ENCODE peak calls at places on chromosomes 4 and X, in six cellular contexts. One of them, this sample, is unnamed.

GRCh38 chr4:59855630-59856352 is 1344.3 kb upstream of the ADGRL3 start:
- DNase-seq in fibroblast of lung: no peak
- DNase-seq in RWPE1: no peak
- DNase-seq in nephron progenitor cell: no peak
- DNase-seq in suprapubic skin: no peak
- DNase-seq in neural progenitor cell: no peak
- DNase-seq in this sample: no peak

GRCh38 chrX:110941906-110942305 is 146.3 kb upstream of the CHRDL1 start:
- DNase-seq in fibroblast of lung: no peak
- DNase-seq in RWPE1: no peak
- DNase-seq in nephron progenitor cell: no peak
- DNase-seq in suprapubic skin: no peak
- DNase-seq in neural progenitor cell: no peak
- DNase-seq in this sample: no peak

GRCh38 chr4:79528241-79528706 is 120.2 kb upstream of the GK2 start:
- DNase-seq in fibroblast of lung: peak; percentile 61
- DNase-seq in RWPE1: peak; percentile 0
- DNase-seq in nephron progenitor cell: no peak
- DNase-seq in suprapubic skin: no peak
- DNase-seq in neural progenitor cell: no peak
- DNase-seq in this sample: no peak

GRCh38 chr4:88672987-88673386 is 24.6 kb downstream of the NAP1L5 start:
- DNase-seq in fibroblast of lung: peak; percentile 30
- DNase-seq in RWPE1: no peak
- DNase-seq in nephron progenitor cell: peak; percentile 35
- DNase-seq in suprapubic skin: no peak
- DNase-seq in neural progenitor cell: peak; percentile 54
- DNase-seq in this sample: no peak

GRCh38 chrX:2811271-2811670 is 17.5 kb upstream of the GYG2 start:
- DNase-seq in fibroblast of lung: no peak
- DNase-seq in RWPE1: no peak
- DNase-seq in nephron progenitor cell: no peak
- DNase-seq in suprapubic skin: peak; percentile 5
- DNase-seq in neural progenitor cell: no peak
- DNase-seq in this sample: no peak

GRCh38 chrX:153981771-153982533 is 9.4 kb downstream of the TMEM187 start:
- DNase-seq in fibroblast of lung: no peak
- DNase-seq in RWPE1: no peak
- DNase-seq in nephron progenitor cell: no peak
- DNase-seq in suprapubic skin: peak; percentile 66
- DNase-seq in neural progenitor cell: no peak
- DNase-seq in this sample: no peak

GRCh38 chrX:134725103-134725690 is 66.9 kb upstream of the PLAC1 start:
- DNase-seq in fibroblast of lung: no peak
- DNase-seq in RWPE1: no peak
- DNase-seq in nephron progenitor cell: no peak
- DNase-seq in suprapubic skin: no peak
- DNase-seq in neural progenitor cell: no peak
- DNase-seq in this sample: no peak

GRCh38 chr4:38313175-38313574 is 350.8 kb upstream of the KLF3 start:
- DNase-seq in fibroblast of lung: no peak
- DNase-seq in RWPE1: no peak
- DNase-seq in nephron progenitor cell: no peak
- DNase-seq in suprapubic skin: no peak
- DNase-seq in neural progenitor cell: no peak
- DNase-seq in this sample: no peak

GRCh38 chr4:181968371-181968770 is 274.8 kb upstream of the TENM3 start:
- DNase-seq in fibroblast of lung: peak; percentile 94
- DNase-seq in RWPE1: peak; percentile 4
- DNase-seq in nephron progenitor cell: no peak
- DNase-seq in suprapubic skin: no peak
- DNase-seq in neural progenitor cell: no peak
- DNase-seq in this sample: no peak

GRCh38 chrX:15418041-15418706 is 34.0 kb upstream of the VEGFD start:
- DNase-seq in fibroblast of lung: peak; percentile 81
- DNase-seq in RWPE1: no peak
- DNase-seq in nephron progenitor cell: no peak
- DNase-seq in suprapubic skin: no peak
- DNase-seq in neural progenitor cell: no peak
- DNase-seq in this sample: no peak

GRCh38 chr4:93103042-93103441 is 725.5 kb upstream of the ATOH1 start:
- DNase-seq in fibroblast of lung: no peak
- DNase-seq in RWPE1: no peak
- DNase-seq in nephron progenitor cell: no peak
- DNase-seq in suprapubic skin: no peak
- DNase-seq in neural progenitor cell: no peak
- DNase-seq in this sample: no peak

GRCh38 chr4:97123573-97123972 is 1019.7 kb downstream of the STPG2 start:
- DNase-seq in fibroblast of lung: no peak
- DNase-seq in RWPE1: no peak
- DNase-seq in nephron progenitor cell: no peak
- DNase-seq in suprapubic skin: no peak
- DNase-seq in neural progenitor cell: no peak
- DNase-seq in this sample: no peak

GRCh38 chrX:78673256-78673655 is 14.1 kb upstream of the RTL3 start:
- DNase-seq in fibroblast of lung: no peak
- DNase-seq in RWPE1: no peak
- DNase-seq in nephron progenitor cell: no peak
- DNase-seq in suprapubic skin: no peak
- DNase-seq in neural progenitor cell: no peak
- DNase-seq in this sample: no peak

GRCh38 chr4:177177446-177178160 is 132.1 kb upstream of the NEIL3 start:
- DNase-seq in fibroblast of lung: peak; percentile 60
- DNase-seq in RWPE1: no peak
- DNase-seq in nephron progenitor cell: no peak
- DNase-seq in suprapubic skin: no peak
- DNase-seq in neural progenitor cell: no peak
- DNase-seq in this sample: no peak

GRCh38 chrX:134603806-134604700 is 54.2 kb downstream of the PLAC1 start:
- DNase-seq in fibroblast of lung: peak; percentile 86
- DNase-seq in RWPE1: peak; percentile 70
- DNase-seq in nephron progenitor cell: no peak
- DNase-seq in suprapubic skin: no peak
- DNase-seq in neural progenitor cell: no peak
- DNase-seq in this sample: no peak

GRCh38 chr4:91471280-91471679 is 832.5 kb upstream of the GRID2 start:
- DNase-seq in fibroblast of lung: no peak
- DNase-seq in RWPE1: no peak
- DNase-seq in nephron progenitor cell: peak; percentile 31
- DNase-seq in suprapubic skin: no peak
- DNase-seq in neural progenitor cell: no peak
- DNase-seq in this sample: no peak

GRCh38 chrX:150482537-150483217 is 85.7 kb upstream of the MTM1 start:
- DNase-seq in fibroblast of lung: peak; percentile 83
- DNase-seq in RWPE1: peak; percentile 63
- DNase-seq in nephron progenitor cell: no peak
- DNase-seq in suprapubic skin: no peak
- DNase-seq in neural progenitor cell: no peak
- DNase-seq in this sample: no peak

GRCh38 chr4:183838987-183839712 is 66.0 kb upstream of the STOX2 start:
- DNase-seq in fibroblast of lung: no peak
- DNase-seq in RWPE1: no peak
- DNase-seq in nephron progenitor cell: no peak
- DNase-seq in suprapubic skin: no peak
- DNase-seq in neural progenitor cell: peak; percentile 45
- DNase-seq in this sample: no peak

GRCh38 chr4:88765729-88766128 is 68.1 kb upstream of the NAP1L5 start:
- DNase-seq in fibroblast of lung: peak; percentile 91
- DNase-seq in RWPE1: peak; percentile 63
- DNase-seq in nephron progenitor cell: no peak
- DNase-seq in suprapubic skin: no peak
- DNase-seq in neural progenitor cell: no peak
- DNase-seq in this sample: no peak

GRCh38 chr4:139164731-139165130 is 12.3 kb downstream of the ELF2 start:
- DNase-seq in fibroblast of lung: no peak
- DNase-seq in RWPE1: no peak
- DNase-seq in nephron progenitor cell: no peak
- DNase-seq in suprapubic skin: no peak
- DNase-seq in neural progenitor cell: no peak
- DNase-seq in this sample: no peak

GRCh38 chrX:86348669-86349068 is 200.4 kb downstream of the DACH2 start:
- DNase-seq in fibroblast of lung: no peak
- DNase-seq in RWPE1: no peak
- DNase-seq in nephron progenitor cell: no peak
- DNase-seq in suprapubic skin: no peak
- DNase-seq in neural progenitor cell: peak; percentile 16
- DNase-seq in this sample: no peak
- TF ChIP-seq CTCF in fibroblast of lung: no peak
- TF ChIP-seq CTCF in RWPE1: no peak
- TF ChIP-seq CTCF in nephron progenitor cell: no peak
- TF ChIP-seq CTCF in suprapubic skin: no peak
- TF ChIP-seq CTCF in neural progenitor cell: peak; percentile 37
- TF ChIP-seq CTCF in this sample: no peak

DNA sequence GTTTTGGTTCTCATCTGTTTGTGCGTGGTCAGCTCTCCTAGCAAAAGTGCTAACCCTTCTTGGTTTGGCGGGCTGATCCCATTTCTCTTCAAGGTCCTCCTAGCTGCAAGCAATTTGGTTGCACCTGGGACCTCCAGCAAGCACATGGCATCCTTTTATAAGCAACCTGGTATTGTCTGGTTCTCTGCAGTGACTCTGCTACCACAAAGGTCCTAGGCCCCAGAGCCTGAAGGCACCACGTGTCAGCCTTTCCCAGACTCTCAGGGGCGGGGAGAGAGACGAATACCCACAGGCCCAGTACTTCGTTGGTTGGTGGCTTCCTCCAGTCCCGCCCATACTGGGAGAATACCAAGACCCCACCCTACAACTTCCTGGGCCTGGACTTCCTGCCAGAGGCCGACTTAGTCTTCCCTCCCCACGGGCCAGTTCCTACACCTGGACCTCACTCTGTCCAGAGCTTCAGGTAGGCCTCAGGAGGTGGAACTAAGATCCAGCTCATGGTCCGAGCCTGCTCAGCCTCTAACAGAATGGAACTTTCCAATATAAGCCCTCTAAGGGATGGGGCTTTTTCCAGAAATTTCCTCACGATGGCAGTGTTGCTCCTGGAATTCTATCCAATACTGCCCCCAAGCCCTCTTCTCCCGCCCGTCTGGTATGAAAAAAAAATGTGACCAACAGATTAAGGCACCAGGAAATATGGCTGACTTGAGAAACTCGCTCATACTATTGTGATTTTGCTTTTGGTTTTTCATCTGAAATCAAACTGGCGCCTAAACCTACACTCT is 192.5 kb upstream of the STK26 start:
- DNase-seq in fibroblast of lung: peak; percentile 51
- DNase-seq in RWPE1: peak; percentile 1
- DNase-seq in nephron progenitor cell: peak; percentile 80
- DNase-seq in suprapubic skin: peak; percentile 74
- DNase-seq in neural progenitor cell: peak; percentile 88
- DNase-seq in this sample: peak; percentile 17
- TF ChIP-seq CTCF in fibroblast of lung: no peak
- TF ChIP-seq CTCF in RWPE1: no peak
- TF ChIP-seq CTCF in nephron progenitor cell: peak; percentile 62
- TF ChIP-seq CTCF in suprapubic skin: no peak
- TF ChIP-seq CTCF in neural progenitor cell: peak; percentile 70
- TF ChIP-seq CTCF in this sample: no peak

GRCh38 chr4:83389756-83390505 is 55.3 kb upstream of the HPSE start:
- DNase-seq in fibroblast of lung: no peak
- DNase-seq in RWPE1: no peak
- DNase-seq in nephron progenitor cell: no peak
- DNase-seq in suprapubic skin: no peak
- DNase-seq in neural progenitor cell: no peak
- DNase-seq in this sample: no peak

GRCh38 chr4:83390965-83391364 is 56.3 kb upstream of the HPSE start:
- DNase-seq in fibroblast of lung: no peak
- DNase-seq in RWPE1: no peak
- DNase-seq in nephron progenitor cell: no peak
- DNase-seq in suprapubic skin: no peak
- DNase-seq in neural progenitor cell: no peak
- DNase-seq in this sample: no peak

GRCh38 chr4:83389037-83389755 is 54.5 kb upstream of the HPSE start:
- DNase-seq in fibroblast of lung: no peak
- DNase-seq in RWPE1: no peak
- DNase-seq in nephron progenitor cell: no peak
- DNase-seq in suprapubic skin: no peak
- DNase-seq in neural progenitor cell: no peak
- DNase-seq in this sample: no peak

GRCh38 chr4:83387922-83388676 is 53.5 kb upstream of the HPSE start:
- DNase-seq in fibroblast of lung: no peak
- DNase-seq in RWPE1: no peak
- DNase-seq in nephron progenitor cell: no peak
- DNase-seq in suprapubic skin: no peak
- DNase-seq in neural progenitor cell: no peak
- DNase-seq in this sample: no peak

DNA sequence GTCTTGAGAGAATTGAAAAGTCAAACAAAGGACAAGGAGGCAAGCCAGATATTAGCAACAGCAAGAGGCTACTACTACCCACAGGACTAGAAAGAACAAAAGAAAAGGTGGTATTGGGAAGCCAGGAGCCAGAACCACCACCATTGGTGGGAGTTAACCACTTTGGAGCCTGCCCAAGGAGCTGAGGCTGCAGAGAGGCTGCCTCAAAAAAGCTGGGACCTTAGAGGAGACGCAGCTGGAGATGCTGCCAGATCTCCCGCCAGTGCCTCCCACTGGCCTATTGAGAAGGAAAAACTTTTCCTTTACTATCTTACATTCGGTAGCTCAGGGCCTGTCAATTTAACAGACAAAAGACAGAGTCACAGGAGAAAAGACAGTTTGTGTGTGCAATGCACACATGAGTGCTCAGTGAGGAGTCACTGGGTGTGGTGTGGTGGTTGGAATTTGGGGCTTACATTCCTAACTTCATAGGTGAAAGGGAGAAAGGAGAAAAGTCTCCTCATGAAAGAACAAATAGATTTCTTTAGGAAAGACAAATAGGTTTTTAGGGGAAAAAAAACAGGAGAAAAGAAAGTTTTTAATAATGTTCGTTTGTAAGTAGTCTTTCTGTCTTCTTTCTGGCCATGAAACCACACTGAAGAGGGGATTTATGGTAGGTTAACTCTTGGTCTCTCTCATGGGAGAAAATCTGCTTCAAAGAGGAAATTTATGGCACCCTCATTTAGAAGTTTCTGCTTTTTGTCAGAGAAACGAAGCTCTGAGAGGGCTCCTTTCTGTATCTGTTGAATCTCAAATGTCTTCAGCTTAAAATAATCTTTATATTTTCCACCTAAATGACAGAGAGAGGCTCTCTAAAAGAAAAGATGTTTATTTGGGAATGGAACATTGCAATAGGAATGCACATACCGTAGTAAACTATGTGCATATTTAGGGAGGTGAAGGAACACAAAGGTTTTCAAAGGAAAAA is 52.6 kb upstream of the HPSE start:
- DNase-seq in fibroblast of lung: peak; percentile 13
- DNase-seq in RWPE1: peak; percentile 20
- DNase-seq in nephron progenitor cell: no peak
- DNase-seq in suprapubic skin: no peak
- DNase-seq in neural progenitor cell: peak; percentile 20
- DNase-seq in this sample: no peak
- TF ChIP-seq CTCF in fibroblast of lung: no peak
- TF ChIP-seq CTCF in RWPE1: no peak
- TF ChIP-seq CTCF in nephron progenitor cell: no peak
- TF ChIP-seq CTCF in suprapubic skin: no peak
- TF ChIP-seq CTCF in neural progenitor cell: peak; percentile 21
- TF ChIP-seq CTCF in this sample: no peak

DNA sequence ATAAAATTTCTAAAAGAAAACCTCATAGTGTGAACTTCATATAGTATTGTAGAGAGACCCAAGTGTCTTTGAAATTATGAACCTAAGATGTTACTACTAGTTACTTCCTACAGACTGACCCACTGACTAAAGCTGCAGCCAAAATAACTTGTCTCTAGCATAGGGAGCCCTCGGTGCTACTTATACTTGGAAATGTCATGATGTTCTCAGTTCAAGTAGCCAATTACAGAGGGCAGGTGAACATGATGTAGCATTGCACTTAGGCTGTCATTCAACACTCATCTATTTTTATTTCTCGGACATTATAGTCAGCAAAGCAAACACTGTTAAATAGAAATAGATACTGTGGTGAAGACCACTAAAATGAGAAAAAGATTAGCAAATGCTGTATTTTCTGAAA is 165.6 kb downstream of the AREG start:
- DNase-seq in fibroblast of lung: no peak
- DNase-seq in RWPE1: no peak
- DNase-seq in nephron progenitor cell: no peak
- DNase-seq in suprapubic skin: no peak
- DNase-seq in neural progenitor cell: no peak
- DNase-seq in this sample: no peak
- TF ChIP-seq CTCF in fibroblast of lung: no peak
- TF ChIP-seq CTCF in RWPE1: no peak
- TF ChIP-seq CTCF in nephron progenitor cell: no peak
- TF ChIP-seq CTCF in suprapubic skin: no peak
- TF ChIP-seq CTCF in neural progenitor cell: no peak
- TF ChIP-seq CTCF in this sample: no peak

This sample was measured in activated B cell treated with CpG ODN at 0.5 μM for 24 hours.